ENCODE peak calls at places on chromosomes 5 and 9, in four cellular contexts. X is CD4-positive, alpha-beta memory T cell; B is GM04504; E is left ventricle myocardium inferior. L is an unnamed sample.

GRCh38 chr5:44334622-44335021 is 54.6 kb downstream of the FGF10 start:
- DNase-seq in E (no peak), X (no peak), B (no peak), L (no peak)

GRCh38 chr5:145847499-145848497 is 12.7 kb upstream of the PRELID2 start:
- DNase-seq in E (no peak), B (peak), X (no peak), L (no peak)

GRCh38 chr9:136075134-136075841 is 19.8 kb downstream of the NACC2 start:
- DNase-seq in X (no peak), B (no peak), E (peak), L (peak)

GRCh38 chr9:111108946-111109345 is 70.7 kb upstream of the LPAR1 start:
- DNase-seq in E (no peak), X (no peak), B (peak), L (no peak)

GRCh38 chr5:67985686-67986387 is 229.7 kb upstream of the PIK3R1 start:
- DNase-seq in B (no peak), X (no peak), E (no peak), L (no peak)

GRCh38 chr5:148205044-148205813 is 2.4 kb downstream of the SPINK6 start:
- DNase-seq in E (no peak), X (no peak), B (no peak), L (no peak)

GRCh38 chr5:141637266-141637692 is 482 bp downstream of the RELL2 start:
- DNase-seq in X (peak), E (no peak), B (no peak), L (peak)

GRCh38 chr9:16115994-16116393 is 563.2 kb downstream of the CCDC171 start:
- DNase-seq in X (no peak), B (no peak), E (no peak), L (no peak)

GRCh38 chr9:106969696-106970095 is 106.7 kb downstream of the ZNF462 start:
- DNase-seq in B (no peak), X (no peak), E (no peak), L (no peak)

GRCh38 chr9:116149844-116150243 is 3.7 kb upstream of the PAPPA start:
- DNase-seq in X (no peak), E (no peak), B (no peak), L (no peak)

GRCh38 chr9:95349109-95350038 is 31.9 kb upstream of the FANCC start:
- DNase-seq in X (no peak), E (no peak), B (no peak), L (no peak)

GRCh38 chr9:131954299-131954698 is 125.4 kb downstream of the MED27 start:
- DNase-seq in B (no peak), X (no peak), E (no peak), L (no peak)

GRCh38 chr9:15135167-15135792 is 171.7 kb downstream of the TTC39B start:
- DNase-seq in E (no peak), B (peak), X (peak), L (peak)

GRCh38 chr9:85610074-85610855 is 131.5 kb downstream of the AGTPBP1 start:
- DNase-seq in B (peak), E (no peak), X (peak), L (no peak)

GRCh38 chr9:2053883-2054845 is 39.0 kb downstream of the SMARCA2 start:
- DNase-seq in X (peak), E (no peak), B (peak), L (no peak)

GRCh38 chr9:136665704-136666363 is 3.1 kb downstream of the EGFL7 start:
- DNase-seq in B (no peak), X (no peak), E (no peak), L (no peak)

GRCh38 chr5:75091597-75091996 is 39.2 kb upstream of the GCNT4 start:
- DNase-seq in X (no peak), E (no peak), B (no peak), L (no peak)

GRCh38 chr9:17462869-17463464 is 115.9 kb upstream of the SH3GL2 start:
- DNase-seq in B (peak), X (no peak), E (no peak), L (no peak)

GRCh38 chr9:20636883-20637440 is 14.7 kb upstream of the MLLT3 start:
- DNase-seq in E (no peak), B (no peak), X (no peak), L (no peak)

GRCh38 chr5:66239034-66239433 is 94.9 kb downstream of the SREK1 start:
- DNase-seq in X (no peak), B (no peak), E (no peak), L (no peak)

GRCh38 chr5:78779771-78780616 is 131.4 kb upstream of the LHFPL2 start:
- DNase-seq in B (peak), X (no peak), E (no peak), L (no peak)

GRCh38 chr9:38339087-38339486 is 53.4 kb upstream of the ALDH1B1 start:
- DNase-seq in X (no peak), B (peak), E (no peak), L (no peak)

GRCh38 chr5:10111575-10111974 is 138.1 kb downstream of the ATPSCKMT start:
- DNase-seq in B (peak), E (no peak), X (no peak), L (no peak)

GRCh38 chr5:135154197-135154596 is 120.2 kb upstream of the PITX1 start:
- DNase-seq in E (no peak), B (no peak), X (no peak), L (no peak)

GRCh38 chr9:127923771-127924170 is 6.8 kb downstream of the PIP5KL1 start:
- DNase-seq in B (peak), E (no peak), X (no peak), L (no peak)

L was measured in left ventricle myocardium superior.